ENCODE peak calls at places on chromosomes 3 and 15, in ten cellular contexts. H, V, T, Y, I, A, C, O, B and F are unnamed samples.

GRCh38 chr3:96354106-96354505 is 460.3 kb upstream of the EPHA6 start:
- DNase-seq in H (no peak), V (no peak), T (no peak), Y (no peak), I (no peak), A (no peak), C (no peak), O (no peak), B (no peak), F (no peak)

GRCh38 chr15:63986751-63987341 is 59.4 kb downstream of the DAPK2 start:
- DNase-seq in H (no peak), V (no peak), T (no peak), Y (no peak), I (no peak), A (no peak), C (no peak), O (no peak), B (no peak), F (no peak)

GRCh38 chr3:119579366-119580147 is at the start of gene ADPRH:
- DNase-seq in H (peak; percentile 41), V (peak; percentile 82), T (peak; percentile 83), Y (peak; percentile 87), I (peak; percentile 78), A (no peak), C (peak; percentile 71), O (peak; percentile 68), B (peak; percentile 84), F (no peak)

GRCh38 chr3:64049136-64049535 is 25.8 kb upstream of the PSMD6 start:
- DNase-seq in H (no peak), V (no peak), T (no peak), Y (no peak), I (no peak), A (peak; percentile 9), C (no peak), O (no peak), B (no peak), F (no peak)

GRCh38 chr3:33911525-33912322 is 113.3 kb downstream of the PDCD6IP start:
- DNase-seq in H (no peak), V (no peak), T (no peak), Y (no peak), I (no peak), A (peak; percentile 85), C (no peak), O (no peak), B (no peak), F (no peak)

GRCh38 chr15:40441736-40442531 is 1.2 kb downstream of the BAHD1 start:
- DNase-seq in H (no peak), V (no peak), T (no peak), Y (peak; percentile 69), I (peak; percentile 38), A (no peak), C (no peak), O (peak; percentile 34), B (peak; percentile 43), F (no peak)

GRCh38 chr15:48394172-48394571 is 62.9 kb downstream of the DUT start:
- DNase-seq in H (no peak), V (no peak), T (no peak), Y (no peak), I (no peak), A (no peak), C (no peak), O (no peak), B (no peak), F (no peak)

GRCh38 chr3:126081618-126082333 is 2.1 kb downstream of the SLC41A3 start:
- DNase-seq in H (no peak), V (peak; percentile 70), T (peak; percentile 70), Y (no peak), I (peak; percentile 32), A (peak; percentile 52), C (no peak), O (no peak), B (peak; percentile 33), F (no peak)

GRCh38 chr3:23170306-23170705 is 32.8 kb upstream of the UBE2E2 start:
- DNase-seq in H (no peak), V (no peak), T (no peak), Y (no peak), I (no peak), A (peak; percentile 29), C (no peak), O (no peak), B (no peak), F (no peak)

GRCh38 chr3:178971614-178972013 is 100.0 kb downstream of the ZMAT3 start:
- DNase-seq in H (no peak), V (no peak), T (no peak), Y (no peak), I (no peak), A (peak; percentile 54), C (no peak), O (no peak), B (no peak), F (no peak)

GRCh38 chr3:85801955-85802354 is 843.2 kb downstream of the CADM2 start:
- DNase-seq in H (no peak), V (no peak), T (no peak), Y (peak; percentile 48), I (peak; percentile 31), A (no peak), C (peak; percentile 19), O (no peak), B (peak; percentile 70), F (no peak)

GRCh38 chr3:187274977-187275338 is 16.6 kb downstream of the MASP1 start:
- DNase-seq in H (no peak), V (no peak), T (no peak), Y (peak; percentile 91), I (peak; percentile 77), A (no peak), C (no peak), O (no peak), B (peak; percentile 95), F (no peak)

GRCh38 chr15:95757171-95757570 is 573.3 kb upstream of the NR2F2 start:
- DNase-seq in H (no peak), V (no peak), T (no peak), Y (no peak), I (no peak), A (no peak), C (no peak), O (no peak), B (no peak), F (no peak)

GRCh38 chr3:129775870-129776269 is 117.6 kb downstream of the TMCC1 start:
- DNase-seq in H (no peak), V (no peak), T (no peak), Y (no peak), I (no peak), A (no peak), C (no peak), O (no peak), B (no peak), F (no peak)

GRCh38 chr3:161851941-161852566 is 355.4 kb downstream of the OTOL1 start:
- DNase-seq in H (peak; percentile 3), V (peak; percentile 48), T (peak; percentile 16), Y (peak; percentile 33), I (peak; percentile 85), A (no peak), C (peak; percentile 57), O (peak; percentile 30), B (peak; percentile 72), F (peak; percentile 26)

GRCh38 chr3:136042608-136043221 is 77.2 kb downstream of the PPP2R3A start:
- DNase-seq in H (no peak), V (no peak), T (peak; percentile 36), Y (peak; percentile 63), I (no peak), A (no peak), C (peak; percentile 68), O (no peak), B (peak; percentile 86), F (peak; percentile 59)

GRCh38 chr15:92997821-92998220 is 91.2 kb downstream of the RGMA start:
- DNase-seq in H (no peak), V (no peak), T (no peak), Y (no peak), I (no peak), A (no peak), C (no peak), O (no peak), B (no peak), F (no peak)

GRCh38 chr15:35507932-35508638 is 37.9 kb downstream of the DPH6 start:
- DNase-seq in H (no peak), V (no peak), T (no peak), Y (peak; percentile 59), I (no peak), A (no peak), C (no peak), O (no peak), B (no peak), F (no peak)

GRCh38 chr3:190338717-190339116 is 16.5 kb upstream of the CLDN1 start:
- DNase-seq in H (no peak), V (no peak), T (no peak), Y (no peak), I (no peak), A (peak; percentile 77), C (no peak), O (no peak), B (no peak), F (no peak)

GRCh38 chr3:188458761-188459160 is 304.8 kb downstream of the LPP start:
- DNase-seq in H (no peak), V (no peak), T (no peak), Y (no peak), I (no peak), A (no peak), C (no peak), O (no peak), B (no peak), F (no peak)

GRCh38 chr15:52261498-52262242 is 33.9 kb downstream of the MYO5C start:
- DNase-seq in H (peak; percentile 24), V (peak; percentile 83), T (peak; percentile 76), Y (peak; percentile 89), I (peak; percentile 78), A (no peak), C (no peak), O (peak; percentile 82), B (peak; percentile 97), F (peak; percentile 66)

GRCh38 chr15:29821416-29822099 is 710 bp downstream of the TJP1 start:
- DNase-seq in H (peak; percentile 11), V (peak; percentile 73), T (peak; percentile 82), Y (peak; percentile 87), I (peak; percentile 86), A (peak; percentile 65), C (peak; percentile 40), O (peak; percentile 30), B (peak; percentile 92), F (no peak)

GRCh38 chr3:26624209-26624775 is 1.7 kb downstream of the LRRC3B start:
- DNase-seq in H (no peak), V (no peak), T (no peak), Y (peak; percentile 57), I (peak; percentile 66), A (no peak), C (no peak), O (no peak), B (peak; percentile 76), F (no peak)

GRCh38 chr3:60578936-60579335 is 672.3 kb downstream of the FHIT start:
- DNase-seq in H (no peak), V (no peak), T (no peak), Y (no peak), I (no peak), A (no peak), C (no peak), O (no peak), B (no peak), F (no peak)

GRCh38 chr15:88610756-88611231 is 10.3 kb upstream of the AEN start:
- DNase-seq in H (no peak), V (no peak), T (no peak), Y (peak; percentile 71), I (no peak), A (peak; percentile 53), C (no peak), O (no peak), B (peak; percentile 71), F (no peak)

GRCh38 chr3:53729130-53729529 is 117.1 kb downstream of the CHDH start:
- DNase-seq in H (no peak), V (no peak), T (no peak), Y (no peak), I (no peak), A (no peak), C (no peak), O (no peak), B (no peak), F (no peak)